ENCODE peak calls at places on chromosomes 1 and 21, in four cellular contexts. One of them, this sample, is unnamed.

GRCh38 chr1:227891955-227892871 is 55.5 kb downstream of the WNT9A start:
- DNase-seq in RWPE1: no peak
- DNase-seq in HEK293T: no peak
- DNase-seq in thoracic aorta: no peak
- DNase-seq in this sample: no peak

GRCh38 chr21:34704119-34704518 is 35.3 kb downstream of the CLIC6 start:
- DNase-seq in RWPE1: no peak
- DNase-seq in HEK293T: no peak
- DNase-seq in thoracic aorta: no peak
- DNase-seq in this sample: no peak

GRCh38 chr1:245986404-245987221 is 520.5 kb downstream of the SMYD3 start:
- DNase-seq in RWPE1: peak; percentile 55
- DNase-seq in HEK293T: peak; percentile 23
- DNase-seq in thoracic aorta: no peak
- DNase-seq in this sample: no peak

GRCh38 chr21:35275776-35276175 is 226.7 kb upstream of the RUNX1 start:
- DNase-seq in RWPE1: no peak
- DNase-seq in HEK293T: no peak
- DNase-seq in thoracic aorta: no peak
- DNase-seq in this sample: no peak

GRCh38 chr1:160086162-160086892 is 5.0 kb downstream of the KCNJ9 start:
- DNase-seq in RWPE1: no peak
- DNase-seq in HEK293T: no peak
- DNase-seq in thoracic aorta: no peak
- DNase-seq in this sample: no peak

GRCh38 chr1:15039017-15039648 is 114.4 kb upstream of the TMEM51 start:
- DNase-seq in RWPE1: no peak
- DNase-seq in HEK293T: no peak
- DNase-seq in thoracic aorta: no peak
- DNase-seq in this sample: no peak

GRCh38 chr1:27388337-27389005 is 4.0 kb upstream of the GPR3 start:
- DNase-seq in RWPE1: peak; percentile 74
- DNase-seq in HEK293T: peak; percentile 64
- DNase-seq in thoracic aorta: no peak
- DNase-seq in this sample: peak; percentile 54

GRCh38 chr21:44910229-44911065 is 10.3 kb downstream of the ITGB2 start:
- DNase-seq in RWPE1: no peak
- DNase-seq in HEK293T: no peak
- DNase-seq in thoracic aorta: no peak
- DNase-seq in this sample: no peak

GRCh38 chr1:84997667-84998600 is 1.0 kb upstream of the MCOLN2 start:
- DNase-seq in RWPE1: peak; percentile 9
- DNase-seq in HEK293T: no peak
- DNase-seq in thoracic aorta: no peak
- DNase-seq in this sample: no peak

GRCh38 chr1:119010201-119010600 is 22.1 kb upstream of the TBX15 start:
- DNase-seq in RWPE1: no peak
- DNase-seq in HEK293T: no peak
- DNase-seq in thoracic aorta: no peak
- DNase-seq in this sample: no peak

GRCh38 chr1:184684285-184685077 is 70.2 kb downstream of the EDEM3 start:
- DNase-seq in RWPE1: no peak
- DNase-seq in HEK293T: no peak
- DNase-seq in thoracic aorta: no peak
- DNase-seq in this sample: no peak

GRCh38 chr1:81179239-81179638 is 621.5 kb upstream of the ADGRL2 start:
- DNase-seq in RWPE1: peak; percentile 79
- DNase-seq in HEK293T: no peak
- DNase-seq in thoracic aorta: no peak
- DNase-seq in this sample: no peak

GRCh38 chr1:10791117-10791951 is 5.1 kb downstream of the CASZ1 start:
- DNase-seq in RWPE1: no peak
- DNase-seq in HEK293T: no peak
- DNase-seq in thoracic aorta: no peak
- DNase-seq in this sample: no peak

GRCh38 chr1:6770727-6771567 is 14.3 kb upstream of the CAMTA1 start:
- DNase-seq in RWPE1: peak; percentile 64
- DNase-seq in HEK293T: peak; percentile 14
- DNase-seq in thoracic aorta: no peak
- DNase-seq in this sample: no peak

GRCh38 chr1:245742891-245743290 is 588.1 kb downstream of the KIF26B start:
- DNase-seq in RWPE1: no peak
- DNase-seq in HEK293T: no peak
- DNase-seq in thoracic aorta: no peak
- DNase-seq in this sample: no peak

GRCh38 chr1:56456426-56457101 is 122.8 kb downstream of the PLPP3 start:
- DNase-seq in RWPE1: peak; percentile 74
- DNase-seq in HEK293T: no peak
- DNase-seq in thoracic aorta: no peak
- DNase-seq in this sample: no peak

GRCh38 chr1:207140536-207140935 is 36.5 kb downstream of the C4BPA start:
- DNase-seq in RWPE1: peak; percentile 8
- DNase-seq in HEK293T: no peak
- DNase-seq in thoracic aorta: no peak
- DNase-seq in this sample: no peak

GRCh38 chr1:202599669-202600431 is 110.4 kb downstream of the SYT2 start:
- DNase-seq in RWPE1: peak; percentile 89
- DNase-seq in HEK293T: peak; percentile 85
- DNase-seq in thoracic aorta: no peak
- DNase-seq in this sample: peak; percentile 32

GRCh38 chr1:12472410-12472797 is 145.6 kb downstream of the DHRS3 start:
- DNase-seq in RWPE1: no peak
- DNase-seq in HEK293T: no peak
- DNase-seq in thoracic aorta: no peak
- DNase-seq in this sample: no peak

GRCh38 chr1:46451948-46452930 is 37.4 kb upstream of the DMBX1 start:
- DNase-seq in RWPE1: no peak
- DNase-seq in HEK293T: no peak
- DNase-seq in thoracic aorta: no peak
- DNase-seq in this sample: no peak

GRCh38 chr1:165841582-165842362 is 14.4 kb downstream of the UCK2 start:
- DNase-seq in RWPE1: no peak
- DNase-seq in HEK293T: no peak
- DNase-seq in thoracic aorta: no peak
- DNase-seq in this sample: no peak

GRCh38 chr1:65425697-65426096 is 5.2 kb downstream of the LEPR start:
- DNase-seq in RWPE1: peak; percentile 78
- DNase-seq in HEK293T: no peak
- DNase-seq in thoracic aorta: no peak
- DNase-seq in this sample: no peak

GRCh38 chr1:198633675-198634121 is 5.1 kb upstream of the PTPRC start:
- DNase-seq in RWPE1: no peak
- DNase-seq in HEK293T: no peak
- DNase-seq in thoracic aorta: no peak
- DNase-seq in this sample: no peak

GRCh38 chr21:26966360-26966977 is 419 bp downstream of the ADAMTS5 start:
- DNase-seq in RWPE1: no peak
- DNase-seq in HEK293T: no peak
- DNase-seq in thoracic aorta: no peak
- DNase-seq in this sample: no peak

GRCh38 chr1:167446946-167447345 is 71.4 kb downstream of the CD247 start:
- DNase-seq in RWPE1: no peak
- DNase-seq in HEK293T: no peak
- DNase-seq in thoracic aorta: no peak
- DNase-seq in this sample: no peak

GRCh38 chr1:182781849-182782586 is 7.6 kb upstream of the NPL start:
- DNase-seq in RWPE1: peak; percentile 59
- DNase-seq in HEK293T: peak; percentile 75
- DNase-seq in thoracic aorta: no peak
- DNase-seq in this sample: peak; percentile 57